ENCODE peak calls at places on chromosomes 7 and 10, in ten cellular contexts. N is fibroblast of pulmonary artery, I is mucosa of descending colon, C is GM06990, E is lower lobe of right lung, Y is adrenal gland, Z is OCI-LY7, B is thoracic aorta, U is dorsolateral prefrontal cortex, D is keratinocyte. Q is an unnamed sample.

GRCh38 chr7:155807805-155808550 is 4.3 kb downstream of the SHH start:
- DNase-seq in Z (no peak), E (no peak), C (no peak), Y (no peak), D (no peak), I (peak; percentile 78), B (no peak), U (no peak), N (no peak), Q (no peak)

GRCh38 chr10:125008689-125009579 is 67.0 kb downstream of the ZRANB1 start:
- DNase-seq in I (peak; percentile 84), Y (no peak), U (no peak), E (peak; percentile 53), N (no peak), B (no peak), D (no peak), Z (no peak), C (no peak), Q (no peak)

GRCh38 chr10:122207596-122207995 is 63.5 kb upstream of the BTBD16 start:
- DNase-seq in Y (no peak), Z (no peak), B (no peak), C (no peak), I (no peak), N (peak; percentile 81), U (no peak), E (no peak), D (no peak), Q (no peak)

GRCh38 chr10:82438277-82438676 is 563.3 kb downstream of the NRG3 start:
- DNase-seq in N (no peak), Y (no peak), C (no peak), Z (no peak), E (no peak), U (no peak), B (no peak), I (no peak), D (no peak), Q (no peak)

GRCh38 chr7:44218418-44219201 is 17.8 kb downstream of the YKT6 start:
- DNase-seq in Y (no peak), U (no peak), E (peak; percentile 41), C (no peak), D (no peak), Z (peak; percentile 49), N (peak; percentile 25), B (no peak), I (no peak), Q (no peak)

GRCh38 chr7:36348256-36348655 is 41.4 kb upstream of the ANLN start:
- DNase-seq in N (peak; percentile 35), Y (no peak), U (no peak), D (no peak), E (no peak), Z (no peak), I (no peak), B (no peak), C (no peak), Q (no peak)

GRCh38 chr7:132783824-132784223 is 207.6 kb upstream of the PLXNA4 start:
- DNase-seq in Y (no peak), E (no peak), N (peak; percentile 77), U (peak; percentile 17), Z (no peak), B (no peak), C (no peak), I (no peak), D (peak; percentile 23), Q (peak; percentile 63)

GRCh38 chr7:100257017-100257416 is 37.3 kb downstream of the PVRIG start:
- DNase-seq in I (no peak), Z (no peak), N (no peak), D (no peak), E (no peak), C (no peak), B (no peak), U (no peak), Y (no peak), Q (no peak)

GRCh38 chr7:38334163-38334562 is 60.7 kb upstream of the TARP start:
- DNase-seq in C (no peak), U (no peak), Z (no peak), Y (no peak), I (no peak), B (no peak), D (no peak), N (no peak), E (no peak), Q (no peak)

GRCh38 chr7:38330048-38330447 is 56.6 kb upstream of the TARP start:
- DNase-seq in C (no peak), B (no peak), E (no peak), I (no peak), D (no peak), U (no peak), Y (no peak), Z (no peak), N (no peak), Q (no peak)

GRCh38 chr7:38330861-38331709 is 57.6 kb upstream of the TARP start:
- DNase-seq in I (no peak), Y (no peak), N (no peak), C (no peak), B (no peak), E (no peak), U (no peak), Z (peak; percentile 73), D (no peak), Q (no peak)

GRCh38 chr7:38335490-38336135 is 62.2 kb upstream of the TARP start:
- DNase-seq in E (peak; percentile 90), Y (peak; percentile 90), U (peak; percentile 71), Z (peak; percentile 86), I (peak; percentile 84), D (peak; percentile 13), C (peak; percentile 77), N (peak; percentile 82), B (peak; percentile 11), Q (peak; percentile 75)

DNA sequence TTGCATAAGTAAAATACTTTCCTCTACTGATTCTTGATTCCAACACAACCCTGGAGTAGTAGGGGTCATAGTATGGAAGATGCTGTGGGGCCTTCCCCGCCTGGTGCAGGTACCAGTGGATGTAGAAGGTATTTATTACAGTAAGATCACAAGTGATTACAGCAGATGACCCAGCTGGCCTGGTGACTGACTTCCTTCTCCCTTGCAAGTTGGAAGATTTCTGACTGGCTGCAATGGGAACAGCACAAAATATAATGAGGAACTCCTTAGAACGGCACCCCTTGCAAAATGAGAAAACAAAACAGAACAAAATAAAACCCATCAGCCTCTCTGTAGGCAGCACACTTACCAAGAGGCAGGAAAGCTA is 61.7 kb upstream of the TARP start:
- DNase-seq in Y (peak; percentile 39), U (no peak), B (no peak), E (no peak), N (no peak), I (no peak), D (no peak), C (no peak), Z (no peak), Q (no peak)
- H3K4me3 ChIP-seq in Y (no peak overlapping the region), U (no peak overlapping the region), B (peak overlapping the region; percentile 28), E (peak overlapping the region; percentile 6), N (no peak overlapping the region), I (no peak overlapping the region), D (no peak overlapping the region), C (peak overlapping the region; percentile 15), Z (no peak overlapping the region), Q (no peak overlapping the region)

GRCh38 chr10:101972761-101973160 is 83.2 kb downstream of the ARMH3 start:
- DNase-seq in Y (peak; percentile 44), I (no peak), D (no peak), E (no peak), C (peak; percentile 32), B (no peak), U (no peak), N (peak; percentile 17), Z (no peak), Q (no peak)

GRCh38 chr10:101968910-101969321 is 87.1 kb downstream of the ARMH3 start:
- DNase-seq in E (no peak), I (no peak), Y (no peak), U (no peak), B (no peak), Z (no peak), N (no peak), C (peak; percentile 68), D (no peak), Q (no peak)

GRCh38 chr10:101969496-101969895 is 86.5 kb downstream of the ARMH3 start:
- DNase-seq in C (no peak), I (no peak), D (no peak), U (no peak), N (no peak), Y (no peak), Z (peak; percentile 27), E (no peak), B (no peak), Q (no peak)

GRCh38 chr10:101968286-101968685 is 87.7 kb downstream of the ARMH3 start:
- DNase-seq in I (no peak), Y (no peak), N (no peak), E (no peak), Z (peak; percentile 4), U (no peak), B (no peak), C (no peak), D (no peak), Q (no peak)

DNA sequence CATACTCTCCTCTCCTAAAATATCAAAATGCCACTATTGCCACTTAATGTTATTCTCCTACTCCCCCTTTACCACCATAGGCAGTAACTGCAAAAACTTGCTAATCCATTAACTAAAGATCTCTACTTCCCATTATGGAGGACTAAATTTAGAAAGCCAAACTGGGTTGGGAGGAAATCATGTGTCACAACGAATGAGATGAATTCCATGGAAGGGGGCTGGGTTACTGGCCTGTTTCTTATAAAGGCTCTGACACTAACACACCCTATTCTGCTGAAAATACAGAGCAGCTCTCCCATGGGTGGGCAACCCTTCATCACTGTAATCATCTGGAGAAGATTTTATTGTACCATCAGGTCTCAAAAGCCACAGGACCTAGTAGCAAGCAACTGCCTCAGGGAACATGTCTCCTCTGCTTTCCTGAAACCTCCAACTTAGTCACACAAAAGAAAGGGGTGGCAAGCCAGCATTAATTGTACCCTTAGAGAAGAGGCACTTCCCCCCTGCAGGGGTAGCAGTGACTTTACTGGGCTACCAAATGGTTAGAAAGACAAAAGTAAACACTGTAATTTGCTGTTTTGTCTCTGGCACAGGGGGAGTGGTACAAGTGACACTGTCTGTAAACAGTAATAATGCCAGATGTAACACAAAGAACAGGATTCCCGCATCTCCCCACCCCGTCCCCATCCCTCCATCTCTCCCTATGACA is 81.7 kb downstream of the ARMH3 start:
- DNase-seq in N (peak; percentile 31), C (no peak), Y (no peak), Z (no peak), D (no peak), I (no peak), U (no peak), E (no peak), B (no peak), Q (no peak)
- H3K4me3 ChIP-seq in N (no peak overlapping the region), C (no peak overlapping the region), Y (no peak overlapping the region), Z (no peak overlapping the region), D (no peak overlapping the region), I (no peak overlapping the region), U (no peak overlapping the region), E (no peak overlapping the region), B (no peak overlapping the region), Q (no peak overlapping the region)

GRCh38 chr10:49613160-49613881 is 516 bp upstream of the CHAT start:
- DNase-seq in U (no peak), B (no peak), N (no peak), E (no peak), I (no peak), D (no peak), Y (no peak), Z (no peak), C (no peak), Q (no peak)

GRCh38 chr10:49610735-49611165 is 640 bp downstream of the SLC18A3 start:
- DNase-seq in Y (no peak), Z (no peak), C (no peak), D (no peak), N (no peak), E (no peak), U (no peak), B (no peak), I (no peak), Q (no peak)

GRCh38 chr10:49612513-49613159 is 1.2 kb upstream of the CHAT start:
- DNase-seq in U (no peak), I (no peak), C (no peak), B (no peak), N (no peak), Z (no peak), Y (no peak), D (no peak), E (no peak), Q (no peak)

GRCh38 chr10:49611166-49611814 is 1.2 kb downstream of the SLC18A3 start:
- DNase-seq in N (no peak), I (no peak), U (no peak), B (no peak), C (no peak), Y (no peak), E (no peak), Z (no peak), D (no peak), Q (no peak)

GRCh38 chr10:49611815-49612512 is 1.9 kb downstream of the SLC18A3 start:
- DNase-seq in I (no peak), E (no peak), U (no peak), D (no peak), Y (no peak), Z (no peak), N (no peak), B (no peak), C (no peak), Q (peak; percentile 30)
- H3K4me3 ChIP-seq in I (no peak overlapping the region), E (no peak overlapping the region), U (no peak overlapping the region), D (no peak overlapping the region), Y (no peak overlapping the region), Z (no peak overlapping the region), N (no peak overlapping the region), B (no peak overlapping the region), C (no peak overlapping the region), Q (no peak overlapping the region)

DNA sequence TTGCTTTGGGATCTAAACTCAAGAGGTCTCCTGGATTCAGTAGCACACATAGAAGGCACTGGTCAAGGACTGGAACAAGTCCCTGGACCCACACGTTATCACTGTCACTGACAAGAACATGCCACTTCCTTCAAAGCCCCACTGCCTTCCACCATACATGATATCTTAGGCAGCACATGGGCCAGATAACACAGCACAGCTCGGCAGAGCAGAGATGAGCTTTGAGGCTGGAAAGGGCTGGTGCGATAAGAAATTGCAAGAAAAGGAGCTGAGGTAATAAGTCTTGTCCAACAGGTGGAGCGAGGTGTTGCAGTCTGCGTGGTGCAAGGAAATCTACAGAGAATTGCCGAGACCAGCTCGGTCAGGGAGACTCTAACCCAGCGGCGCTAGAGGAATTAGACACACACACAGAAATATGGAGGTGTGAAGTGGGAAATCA is 139.8 kb upstream of the CDK13 start:
- DNase-seq in I (no peak), Z (no peak), E (no peak), U (no peak), B (no peak), D (no peak), Y (no peak), N (no peak), C (no peak), Q (peak; percentile 31)
- H3K4me3 ChIP-seq in I (no peak overlapping the region), Z (no peak overlapping the region), E (no peak overlapping the region), U (no peak overlapping the region), B (no peak overlapping the region), D (no peak overlapping the region), Y (no peak overlapping the region), N (no peak overlapping the region), C (no peak overlapping the region), Q (no peak overlapping the region)